ENCODE peak calls at places on chromosomes 11 and 22, in seven cellular contexts. J is AG04450, R is stomach, L is pancreas, X is heart left ventricle, A is ascending aorta, H is RWPE1. O is an unnamed sample.

GRCh38 chr22:49212466-49212865 is 615.2 kb downstream of the BRD1 start:
- DNase-seq in J (no peak), R (peak), L (peak), X (no peak), A (no peak), H (no peak), O (no peak)

GRCh38 chr11:2582958-2583604 is 116.7 kb downstream of the KCNQ1OT1 start:
- DNase-seq in J (no peak), R (peak), L (peak), X (peak), A (peak), H (no peak), O (no peak)

GRCh38 chr22:44918925-44919392 is 90.8 kb downstream of the PHF21B start:
- DNase-seq in J (no peak), R (no peak), L (no peak), X (no peak), A (no peak), H (no peak), O (no peak)

GRCh38 chr11:61345170-61345610 is 12.2 kb downstream of the TKFC start:
- DNase-seq in J (no peak), R (no peak), L (no peak), X (peak), A (no peak), H (no peak), O (no peak)

GRCh38 chr22:32083814-32084213 is 40.8 kb downstream of the SLC5A1 start:
- DNase-seq in J (no peak), R (no peak), L (no peak), X (no peak), A (no peak), H (no peak), O (no peak)

GRCh38 chr11:46020084-46020483 is 97.6 kb downstream of the LARGE2 start:
- DNase-seq in J (no peak), R (no peak), L (no peak), X (no peak), A (no peak), H (no peak), O (no peak)

GRCh38 chr11:125494987-125495725 is 909 bp downstream of the FEZ1 start:
- DNase-seq in J (no peak), R (no peak), L (peak), X (peak), A (no peak), H (peak), O (peak)

GRCh38 chr22:21643533-21644357 is 1.6 kb downstream of the SDF2L1 start:
- DNase-seq in J (no peak), R (no peak), L (no peak), X (no peak), A (no peak), H (no peak), O (no peak)

GRCh38 chr11:128906185-128907065 is 15.3 kb downstream of the KCNJ5 start:
- DNase-seq in J (no peak), R (no peak), L (no peak), X (no peak), A (no peak), H (no peak), O (no peak)

GRCh38 chr11:11346249-11346648 is 6.8 kb downstream of the CSNK2A3 start:
- DNase-seq in J (no peak), R (no peak), L (no peak), X (no peak), A (no peak), H (no peak), O (no peak)

GRCh38 chr11:65786786-65787636 is at the start of gene OVOL1:
- DNase-seq in J (no peak), R (peak), L (peak), X (no peak), A (no peak), H (peak), O (no peak)

GRCh38 chr22:35051034-35051535 is 14.9 kb upstream of the ISX start:
- DNase-seq in J (no peak), R (no peak), L (no peak), X (no peak), A (no peak), H (no peak), O (no peak)

GRCh38 chr11:7571640-7572000 is 57.8 kb downstream of the PPFIBP2 start:
- DNase-seq in J (peak), R (peak), L (peak), X (peak), A (no peak), H (peak), O (peak)

GRCh38 chr11:14566331-14567063 is 46.3 kb upstream of the PSMA1 start:
- DNase-seq in J (no peak), R (no peak), L (no peak), X (no peak), A (no peak), H (no peak), O (no peak)

GRCh38 chr22:40748388-40748970 is 69.2 kb downstream of the MCHR1 start:
- DNase-seq in J (no peak), R (no peak), L (no peak), X (no peak), A (no peak), H (no peak), O (no peak)

GRCh38 chr11:33936745-33937612 is 45.1 kb upstream of the LMO2 start:
- DNase-seq in J (no peak), R (no peak), L (no peak), X (peak), A (peak), H (no peak), O (no peak)

GRCh38 chr11:36631704-36632287 is 33.8 kb upstream of the RAG2 start:
- DNase-seq in J (no peak), R (no peak), L (no peak), X (no peak), A (no peak), H (no peak), O (no peak)

GRCh38 chr22:40218723-40219294 is 41.1 kb downstream of the TNRC6B start:
- DNase-seq in J (no peak), R (no peak), L (no peak), X (no peak), A (no peak), H (no peak), O (no peak)

GRCh38 chr11:61744609-61745156 is 7.8 kb upstream of the MYRF start:
- DNase-seq in J (no peak), R (no peak), L (no peak), X (no peak), A (no peak), H (no peak), O (no peak)

GRCh38 chr11:47314992-47315391 is 37.5 kb downstream of the MYBPC3 start:
- DNase-seq in J (no peak), R (no peak), L (no peak), X (no peak), A (no peak), H (no peak), O (no peak)

GRCh38 chr22:49396817-49397216 is 430.9 kb downstream of the BRD1 start:
- DNase-seq in J (no peak), R (no peak), L (no peak), X (no peak), A (no peak), H (no peak), O (no peak)

GRCh38 chr22:45225732-45226560 is 14.7 kb downstream of the KIAA0930 start:
- DNase-seq in J (no peak), R (no peak), L (no peak), X (no peak), A (no peak), H (no peak), O (peak)

GRCh38 chr11:8913961-8914660 is 3.1 kb downstream of the AKIP1 start:
- DNase-seq in J (no peak), R (no peak), L (no peak), X (peak), A (no peak), H (peak), O (no peak)

GRCh38 chr22:42880815-42881214 is 23.7 kb upstream of the ARFGAP3 start:
- DNase-seq in J (no peak), R (no peak), L (peak), X (no peak), A (no peak), H (no peak), O (no peak)

GRCh38 chr11:130070109-130070828 is 575 bp downstream of the APLP2 start:
- DNase-seq in J (no peak), R (peak), L (peak), X (peak), A (no peak), H (peak), O (peak)

GRCh38 chr11:69915501-69916250 is 96.5 kb upstream of the FGF3 start:
- DNase-seq in J (no peak), R (peak), L (peak), X (peak), A (peak), H (peak), O (peak)

GRCh38 chr11:69918231-69918937 is 99.2 kb upstream of the FGF3 start:
- DNase-seq in J (no peak), R (peak), L (peak), X (peak), A (no peak), H (no peak), O (no peak)

GRCh38 chr11:69917529-69917928 is 98.3 kb upstream of the FGF3 start:
- DNase-seq in J (no peak), R (no peak), L (no peak), X (no peak), A (no peak), H (no peak), O (no peak)

GRCh38 chr11:69915151-69915500 is 95.9 kb upstream of the FGF3 start:
- DNase-seq in J (no peak), R (no peak), L (no peak), X (no peak), A (no peak), H (peak), O (no peak)

DNA sequence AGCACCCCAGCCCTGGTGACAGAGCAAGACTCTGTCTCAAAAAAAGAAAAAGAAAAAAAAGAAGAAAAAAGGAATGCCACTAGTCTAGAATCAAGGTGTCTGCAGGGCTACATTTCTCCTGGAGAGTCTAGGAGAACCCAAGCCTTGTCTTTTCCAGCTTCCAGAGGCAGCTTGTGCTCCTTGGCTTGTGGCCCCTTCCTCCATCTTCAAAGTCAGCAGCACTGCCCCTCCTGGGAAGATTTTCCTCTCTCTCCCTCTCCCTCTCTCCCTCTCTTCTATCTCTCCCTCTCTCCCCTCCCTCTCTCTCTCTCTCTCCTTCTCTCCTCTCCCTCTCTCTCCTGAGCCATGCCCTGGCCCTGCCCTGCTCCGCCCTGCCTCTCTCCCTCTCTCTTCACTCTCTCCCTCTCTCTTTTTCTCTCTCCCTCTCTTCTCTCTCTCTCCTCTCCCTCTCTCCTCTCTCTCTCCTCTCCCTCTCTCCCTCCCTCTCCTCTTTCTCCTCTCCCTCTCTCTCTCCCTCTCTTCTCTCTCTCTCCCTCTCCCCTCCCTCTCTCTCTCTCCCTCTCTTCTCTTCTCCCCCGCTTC is 97.7 kb upstream of the FGF3 start:
- DNase-seq in J (no peak), R (no peak), L (no peak), X (peak), A (no peak), H (no peak), O (no peak)
- H3K27ac ChIP-seq in J (no peak), R (no peak), L (peak), X (no peak), A (peak), H (no peak), O (no peak)

GRCh38 chr11:63914896-63915681 is 1.9 kb downstream of the RCOR2 start:
- DNase-seq in J (no peak), R (no peak), L (no peak), X (no peak), A (no peak), H (no peak), O (no peak)

GRCh38 chr11:63918576-63919171 is 1.7 kb upstream of the RCOR2 start:
- DNase-seq in J (no peak), R (no peak), L (no peak), X (no peak), A (no peak), H (no peak), O (no peak)

GRCh38 chr11:63917685-63918523 is 940 bp upstream of the RCOR2 start:
- DNase-seq in J (no peak), R (peak), L (no peak), X (peak), A (peak), H (no peak), O (peak)

GRCh38 chr11:63915961-63916836 is 765 bp downstream of the RCOR2 start:
- DNase-seq in J (no peak), R (peak), L (peak), X (peak), A (no peak), H (no peak), O (no peak)

GRCh38 chr11:63916837-63917684 is at the start of gene RCOR2:
- DNase-seq in J (peak), R (peak), L (peak), X (peak), A (no peak), H (peak), O (peak)
- H3K27ac ChIP-seq in J (peak), R (peak), L (peak), X (peak), A (peak), H (peak), O (peak)

GRCh38 chr22:20576445-20576816 is 69.0 kb downstream of the MED15 start:
- DNase-seq in J (no peak), R (no peak), L (no peak), X (no peak), A (no peak), H (no peak), O (peak)

GRCh38 chr22:20574920-20575353 is 67.5 kb downstream of the MED15 start:
- DNase-seq in J (no peak), R (no peak), L (no peak), X (no peak), A (no peak), H (no peak), O (no peak)

GRCh38 chr22:20577045-20577444 is 69.6 kb downstream of the MED15 start:
- DNase-seq in J (no peak), R (no peak), L (no peak), X (no peak), A (no peak), H (no peak), O (no peak)

GRCh38 chr22:20577549-20577975 is 70.2 kb downstream of the MED15 start:
- DNase-seq in J (no peak), R (no peak), L (no peak), X (no peak), A (no peak), H (no peak), O (no peak)

DNA sequence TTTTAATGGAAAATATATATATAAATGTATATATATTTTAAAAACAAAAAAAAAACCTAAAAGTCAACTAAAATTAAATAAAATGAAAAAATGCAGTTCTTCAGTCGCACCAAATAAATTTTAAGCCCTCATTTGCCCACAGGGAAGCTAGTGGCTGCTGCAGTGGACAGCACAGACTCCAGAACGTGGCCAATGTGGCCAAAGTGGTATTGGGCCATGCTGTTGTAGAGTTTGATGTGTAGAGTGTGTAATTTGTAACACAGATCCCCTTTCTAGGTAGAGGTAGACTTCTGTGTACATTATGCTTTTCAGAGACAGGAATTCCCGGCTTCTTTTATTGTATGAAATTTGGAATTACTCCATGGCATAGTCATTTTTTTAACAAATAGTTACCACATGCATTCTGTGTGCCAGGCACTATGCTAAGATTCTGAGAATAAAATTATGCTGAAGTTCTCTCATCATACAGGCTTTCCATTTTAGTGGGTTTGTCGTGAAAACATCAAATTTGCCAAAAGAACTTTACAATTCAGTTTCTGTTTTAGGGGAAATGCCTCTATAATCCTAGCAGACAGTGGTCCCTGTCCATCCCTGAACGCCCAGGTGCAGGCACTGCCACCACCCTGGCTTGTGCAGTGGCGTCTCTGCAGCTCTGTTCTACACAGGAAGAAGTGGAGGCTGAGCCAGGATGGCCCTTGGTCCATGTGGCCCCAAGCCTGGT is 68.5 kb downstream of the MED15 start:
- DNase-seq in J (no peak), R (no peak), L (no peak), X (no peak), A (no peak), H (no peak), O (no peak)
- H3K27ac ChIP-seq in J (no peak), R (no peak), L (no peak), X (no peak), A (no peak), H (peak), O (peak)

GRCh38 chr11:30990625-30991348 is 378.8 kb downstream of the DCDC1 start:
- DNase-seq in J (no peak), R (no peak), L (no peak), X (no peak), A (no peak), H (no peak), O (no peak)

GRCh38 chr11:30984442-30984816 is 385.1 kb downstream of the DCDC1 start:
- DNase-seq in J (no peak), R (no peak), L (no peak), X (peak), A (no peak), H (no peak), O (no peak)

GRCh38 chr11:30984827-30985226 is 384.7 kb downstream of the DCDC1 start:
- DNase-seq in J (no peak), R (no peak), L (no peak), X (no peak), A (no peak), H (no peak), O (no peak)

GRCh38 chr11:30991376-30991775 is 378.2 kb downstream of the DCDC1 start:
- DNase-seq in J (no peak), R (no peak), L (no peak), X (no peak), A (no peak), H (no peak), O (no peak)

GRCh38 chr11:30987819-30988218 is 381.7 kb downstream of the DCDC1 start:
- DNase-seq in J (no peak), R (no peak), L (no peak), X (no peak), A (no peak), H (no peak), O (no peak)
- H3K27ac ChIP-seq in J (no peak), R (no peak), L (no peak), X (no peak), A (no peak), H (no peak), O (no peak)

DNA sequence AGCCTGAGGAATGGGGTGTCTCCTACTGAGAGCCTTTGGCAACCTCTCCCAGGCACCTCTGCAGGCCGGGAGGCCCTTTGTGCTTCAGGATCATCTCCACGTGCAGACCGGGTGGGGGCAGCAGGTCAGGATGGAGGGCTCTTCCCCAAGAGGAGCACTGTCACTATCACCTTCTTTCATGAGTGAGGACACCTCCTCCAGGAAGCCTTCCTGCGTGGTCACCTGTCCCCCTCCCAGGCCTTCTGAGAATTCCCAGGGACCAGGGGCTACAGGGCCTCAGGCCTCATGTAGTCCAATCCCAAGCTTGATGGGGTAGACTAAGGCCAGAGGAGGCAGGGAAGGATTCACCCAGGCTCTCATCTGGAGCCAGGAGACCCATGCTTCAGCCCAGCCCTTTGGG is 57.6 kb downstream of the PDE2A start:
- DNase-seq in J (no peak), R (no peak), L (no peak), X (no peak), A (no peak), H (no peak), O (no peak)
- H3K27ac ChIP-seq in J (no peak), R (no peak), L (no peak), X (no peak), A (no peak), H (no peak), O (peak)

DNA sequence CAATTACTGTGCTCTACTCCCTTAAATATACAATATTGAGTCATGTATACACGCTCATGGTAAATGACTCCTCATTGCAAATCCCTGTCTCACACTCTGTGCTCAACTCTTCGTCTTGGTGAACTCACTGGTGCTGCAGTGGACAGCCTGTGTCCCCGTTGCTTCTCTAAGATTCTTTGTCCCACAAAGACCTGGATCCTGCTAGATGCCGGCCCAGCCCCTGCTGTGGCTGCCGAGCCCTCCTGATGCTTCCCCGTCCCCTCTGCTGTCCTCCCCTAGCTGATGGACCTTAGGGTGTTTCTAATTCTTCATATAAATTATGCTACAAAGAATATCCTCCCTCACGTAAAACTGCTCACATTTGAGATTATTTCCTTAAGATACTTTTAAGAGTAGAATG is 5.5 kb downstream of the APOL2 start:
- DNase-seq in J (no peak), R (no peak), L (no peak), X (no peak), A (no peak), H (no peak), O (no peak)
- H3K27ac ChIP-seq in J (no peak), R (no peak), L (no peak), X (no peak), A (no peak), H (no peak), O (no peak)

O was measured in substantia nigra.